ENCODE peak calls at places on chromosomes 2 and 18, in six cellular contexts. W, N, U, P, A and D are unnamed samples.
A peak's percentile ranks its signal among the peaks of the same experiment; 100 is the strongest.

GRCh38 chr18:76874643-76875389 is 52.5 kb downstream of the ZNF236 start:
- DNase-seq in W (no peak), N (no peak), U (no peak), P (no peak), A (no peak), D (no peak)

GRCh38 chr2:3428577-3428976 is 49.1 kb downstream of the TRAPPC12 start:
- DNase-seq in W (no peak), N (no peak), U (no peak), P (no peak), A (no peak), D (no peak)

GRCh38 chr2:113240150-113240914 is 38.4 kb downstream of the PAX8 start:
- DNase-seq in W (peak; percentile 87), N (no peak), U (peak; percentile 66), P (peak; percentile 86), A (peak; percentile 89), D (no peak)

GRCh38 chr2:239912938-239913631 is 112.1 kb downstream of the NDUFA10 start:
- DNase-seq in W (peak; percentile 1), N (no peak), U (peak; percentile 10), P (no peak), A (no peak), D (no peak)

GRCh38 chr2:118836411-118836930 is 11.0 kb downstream of the EN1 start:
- DNase-seq in W (no peak), N (no peak), U (no peak), P (no peak), A (no peak), D (no peak)

GRCh38 chr18:37393221-37393828 is 172.3 kb downstream of the CELF4 start:
- DNase-seq in W (no peak), N (no peak), U (no peak), P (no peak), A (no peak), D (no peak)

GRCh38 chr18:111292-112014 is 46.9 kb upstream of the USP14 start:
- DNase-seq in W (peak; percentile 50), N (peak; percentile 82), U (peak; percentile 62), P (peak; percentile 88), A (no peak), D (no peak)

GRCh38 chr18:34624551-34624950 is 85.5 kb upstream of the DTNA start:
- DNase-seq in W (no peak), N (no peak), U (no peak), P (no peak), A (no peak), D (no peak)

GRCh38 chr2:133213651-133214050 is 354.6 kb downstream of the NCKAP5 start:
- DNase-seq in W (no peak), N (no peak), U (no peak), P (no peak), A (no peak), D (no peak)

GRCh38 chr2:171434671-171434980 is 600 bp downstream of the DCAF17 start:
- DNase-seq in W (peak; percentile 53), N (no peak), U (peak; percentile 81), P (no peak), A (no peak), D (no peak)

GRCh38 chr2:38176619-38177021 is 100.7 kb upstream of the CYP1B1 start:
- DNase-seq in W (no peak), N (no peak), U (no peak), P (no peak), A (no peak), D (no peak)

GRCh38 chr2:238100049-238100820 is at the start of gene ESPNL:
- DNase-seq in W (no peak), N (no peak), U (no peak), P (peak; percentile 62), A (no peak), D (no peak)

GRCh38 chr2:103520547-103520946 is 758.7 kb downstream of the TMEM182 start:
- DNase-seq in W (no peak), N (no peak), U (no peak), P (no peak), A (no peak), D (no peak)

GRCh38 chr18:323253-323622 is 55.4 kb upstream of the THOC1 start:
- DNase-seq in W (no peak), N (no peak), U (no peak), P (no peak), A (peak; percentile 7), D (no peak)

GRCh38 chr2:65057391-65058052 is 1.3 kb downstream of the CEP68 start:
- DNase-seq in W (no peak), N (peak; percentile 48), U (no peak), P (no peak), A (no peak), D (no peak)

GRCh38 chr2:143435112-143435511 is 305.9 kb downstream of the ARHGAP15 start:
- DNase-seq in W (peak; percentile 10), N (no peak), U (no peak), P (no peak), A (no peak), D (no peak)

GRCh38 chr18:56807883-56808282 is 156.7 kb downstream of the WDR7 start:
- DNase-seq in W (no peak), N (no peak), U (no peak), P (no peak), A (no peak), D (no peak)

GRCh38 chr2:186044761-186045160 is 306.2 kb downstream of the FSIP2 start:
- DNase-seq in W (no peak), N (no peak), U (no peak), P (no peak), A (no peak), D (no peak)

GRCh38 chr18:77167276-77167675 is 34.7 kb upstream of the MBP start:
- DNase-seq in W (no peak), N (no peak), U (no peak), P (no peak), A (peak; percentile 23), D (no peak)

GRCh38 chr2:209790066-209790728 is 18.6 kb downstream of the UNC80 start:
- DNase-seq in W (no peak), N (no peak), U (no peak), P (no peak), A (no peak), D (no peak)

GRCh38 chr18:49491534-49491856 is 4.5 kb upstream of the C18orf32 start:
- DNase-seq in W (no peak), N (no peak), U (no peak), P (no peak), A (no peak), D (no peak)

GRCh38 chr2:99748344-99748743 is 258.5 kb upstream of the REV1 start:
- DNase-seq in W (no peak), N (no peak), U (no peak), P (no peak), A (no peak), D (no peak)

GRCh38 chr2:99757715-99758114 is 267.9 kb upstream of the REV1 start:
- DNase-seq in W (no peak), N (no peak), U (no peak), P (no peak), A (no peak), D (no peak)

GRCh38 chr2:99753505-99753904 is 263.7 kb upstream of the REV1 start:
- DNase-seq in W (no peak), N (no peak), U (no peak), P (no peak), A (no peak), D (no peak)

GRCh38 chr2:99756059-99756458 is 266.2 kb upstream of the REV1 start:
- DNase-seq in W (no peak), N (no peak), U (no peak), P (no peak), A (no peak), D (no peak)

GRCh38 chr2:99754215-99754614 is 264.4 kb upstream of the REV1 start:
- DNase-seq in W (no peak), N (no peak), U (no peak), P (no peak), A (peak; percentile 32), D (no peak)
- H3K4me3 ChIP-seq in W (no peak overlapping the region), N (no peak overlapping the region), U (no peak overlapping the region), P (no peak overlapping the region), A (no peak overlapping the region), D (no peak overlapping the region)

DNA sequence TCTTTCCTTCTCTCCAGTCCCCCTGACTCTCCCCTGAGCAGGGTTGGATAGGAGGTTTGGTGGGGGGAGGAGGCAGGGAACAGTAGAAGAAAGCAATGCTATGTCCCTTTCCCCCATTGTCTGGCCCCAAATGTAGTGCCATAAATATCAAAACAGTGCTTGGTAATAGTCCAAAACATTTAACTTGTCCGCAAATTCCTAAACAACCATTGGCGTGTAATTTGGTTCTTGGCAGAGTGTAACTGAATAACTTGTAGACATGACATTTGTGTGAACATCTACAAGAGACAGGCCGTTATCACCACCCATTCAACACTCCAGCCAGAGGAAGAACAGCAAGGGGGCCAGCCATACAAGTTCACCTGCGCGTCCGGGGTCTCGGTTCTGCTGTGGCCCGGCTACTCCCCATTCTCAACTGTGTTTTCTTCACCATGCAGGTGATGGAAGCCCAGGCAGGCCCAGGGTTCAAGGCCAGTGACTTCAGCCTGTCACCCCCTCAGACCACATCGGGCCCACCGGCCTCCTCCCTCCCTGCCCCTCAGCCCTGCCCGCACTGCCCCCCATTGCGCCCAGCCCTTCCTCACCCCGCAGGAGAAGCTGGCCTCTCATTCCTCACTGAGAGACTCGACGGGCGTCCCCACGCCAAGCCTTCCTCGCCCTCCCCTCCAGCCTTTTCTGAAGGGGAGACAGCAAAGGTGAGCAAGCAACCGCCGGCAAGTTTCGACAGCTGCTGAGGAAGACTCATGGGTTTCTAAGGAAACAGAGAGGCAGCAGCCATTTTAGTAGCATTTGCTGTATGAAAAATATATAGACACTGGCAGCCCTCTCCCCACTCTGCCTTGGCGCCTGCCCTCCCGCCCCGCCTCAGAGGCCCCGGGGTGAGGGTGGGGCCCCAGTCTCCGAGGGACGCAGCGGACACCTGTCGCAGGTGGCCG is 667 bp upstream of the RAPGEF4 start:
- DNase-seq in W (no peak), N (peak; percentile 16), U (no peak), P (no peak), A (no peak), D (no peak)
- H3K4me3 ChIP-seq in W (peak overlapping the region; percentile 56), N (peak overlapping the region; percentile 28), U (peak overlapping the region; percentile 23), P (peak overlapping the region; percentile 33), A (peak overlapping the region; percentile 40), D (peak overlapping the region; percentile 73)

GRCh38 chr18:32468147-32468845 is 2.4 kb downstream of the GAREM1 start:
- DNase-seq in W (no peak), N (no peak), U (no peak), P (no peak), A (no peak), D (no peak)
- H3K4me3 ChIP-seq in W (peak overlapping the region; percentile 86), N (no peak overlapping the region), U (peak overlapping the region; percentile 57), P (peak overlapping the region; percentile 65), A (no peak overlapping the region), D (no peak overlapping the region)

GRCh38 chr18:59902993-59903610 is 3.3 kb downstream of the PMAIP1 start:
- DNase-seq in W (no peak), N (no peak), U (no peak), P (no peak), A (no peak), D (no peak)

GRCh38 chr18:59899298-59900221 is at the start of gene PMAIP1:
- DNase-seq in W (peak; percentile 76), N (peak; percentile 92), U (peak; percentile 93), P (peak; percentile 93), A (peak; percentile 74), D (peak; percentile 55)

GRCh38 chr18:59900222-59901128 is 679 bp downstream of the PMAIP1 start:
- DNase-seq in W (no peak), N (peak; percentile 75), U (peak; percentile 59), P (peak; percentile 77), A (no peak), D (peak; percentile 40)

GRCh38 chr18:59904051-59904601 is 4.3 kb downstream of the PMAIP1 start:
- DNase-seq in W (no peak), N (no peak), U (no peak), P (no peak), A (no peak), D (no peak)

GRCh38 chr18:59902180-59902992 is 2.6 kb downstream of the PMAIP1 start:
- DNase-seq in W (no peak), N (no peak), U (no peak), P (no peak), A (no peak), D (no peak)
- H3K4me3 ChIP-seq in W (no peak overlapping the region), N (no peak overlapping the region), U (no peak overlapping the region), P (no peak overlapping the region), A (no peak overlapping the region), D (peak overlapping the region; percentile 92)

GRCh38 chr2:137238065-137238464 is 472.7 kb downstream of the THSD7B start:
- DNase-seq in W (no peak), N (no peak), U (no peak), P (no peak), A (no peak), D (no peak)
- H3K4me3 ChIP-seq in W (no peak overlapping the region), N (no peak overlapping the region), U (no peak overlapping the region), P (no peak overlapping the region), A (no peak overlapping the region), D (no peak overlapping the region)